ENCODE peak calls at places on chromosomes 11 and 22, in nine cellular contexts. P, S, D, Z, A, J, I, C and N are unnamed samples.

GRCh38 chr11:11909727-11910126 is 68.0 kb downstream of the USP47 start:
- DNase-seq in P (peak; percentile 8), S (peak; percentile 38), D (no peak), Z (peak; percentile 90), A (no peak), J (no peak), I (no peak), C (no peak), N (peak; percentile 70)

GRCh38 chr11:113184498-113184897 is 129.9 kb upstream of the TTC12 start:
- DNase-seq in P (peak; percentile 86), S (peak; percentile 81), D (peak; percentile 92), Z (peak; percentile 97), A (no peak), J (no peak), I (no peak), C (no peak), N (peak; percentile 66)

GRCh38 chr11:57527056-57527631 is 3.4 kb downstream of the TIMM10 start:
- DNase-seq in P (no peak), S (peak; percentile 59), D (no peak), Z (peak; percentile 57), A (peak; percentile 81), J (no peak), I (peak; percentile 80), C (peak; percentile 92), N (peak; percentile 67)

GRCh38 chr11:4610258-4610935 is 2.4 kb upstream of the TRIM68 start:
- DNase-seq in P (no peak), S (peak; percentile 19), D (no peak), Z (peak; percentile 11), A (no peak), J (no peak), I (no peak), C (no peak), N (no peak)

GRCh38 chr11:120801801-120802689 is 221.9 kb upstream of the TBCEL start:
- DNase-seq in P (peak; percentile 13), S (peak; percentile 79), D (no peak), Z (peak; percentile 50), A (peak; percentile 79), J (no peak), I (peak; percentile 58), C (no peak), N (peak; percentile 57)

GRCh38 chr11:131969261-131969660 is 598.8 kb downstream of the NTM start:
- DNase-seq in P (no peak), S (no peak), D (no peak), Z (no peak), A (no peak), J (no peak), I (no peak), C (no peak), N (no peak)

GRCh38 chr22:28909375-28909774 is 26.0 kb downstream of the ZNRF3 start:
- DNase-seq in P (no peak), S (no peak), D (no peak), Z (no peak), A (peak; percentile 28), J (no peak), I (peak; percentile 69), C (peak; percentile 49), N (no peak)

GRCh38 chr11:75286826-75287465 is 46.4 kb downstream of the TPBGL start:
- DNase-seq in P (no peak), S (no peak), D (no peak), Z (no peak), A (no peak), J (peak; percentile 75), I (no peak), C (no peak), N (peak; percentile 27)

GRCh38 chr22:32904044-32904443 is 102.5 kb downstream of the TIMP3 start:
- DNase-seq in P (no peak), S (peak; percentile 49), D (no peak), Z (peak; percentile 24), A (no peak), J (no peak), I (peak; percentile 8), C (no peak), N (peak; percentile 23)

GRCh38 chr11:128620306-128621175 is 33.2 kb upstream of the ETS1 start:
- DNase-seq in P (no peak), S (peak; percentile 29), D (no peak), Z (peak; percentile 55), A (no peak), J (peak; percentile 57), I (no peak), C (no peak), N (peak; percentile 5)

GRCh38 chr11:127350476-127350875 is 349.9 kb upstream of the KIRREL3 start:
- DNase-seq in P (no peak), S (no peak), D (no peak), Z (no peak), A (no peak), J (no peak), I (no peak), C (no peak), N (no peak)

GRCh38 chr11:125245299-125245698 is 80.7 kb downstream of the PKNOX2 start:
- DNase-seq in P (no peak), S (peak; percentile 33), D (no peak), Z (no peak), A (no peak), J (no peak), I (no peak), C (no peak), N (peak; percentile 71)

GRCh38 chr11:24622262-24622661 is 125.4 kb downstream of the LUZP2 start:
- DNase-seq in P (no peak), S (no peak), D (no peak), Z (no peak), A (no peak), J (no peak), I (no peak), C (no peak), N (no peak)

GRCh38 chr11:120603071-120603470 is 91.5 kb downstream of the GRIK4 start:
- DNase-seq in P (no peak), S (no peak), D (no peak), Z (no peak), A (peak; percentile 13), J (peak; percentile 2), I (no peak), C (no peak), N (no peak)

GRCh38 chr11:89437317-89437716 is 53.9 kb downstream of the NOX4 start:
- DNase-seq in P (no peak), S (no peak), D (no peak), Z (no peak), A (no peak), J (no peak), I (no peak), C (no peak), N (no peak)

GRCh38 chr22:40560551-40560950 is 76.0 kb downstream of the MRTFA start:
- DNase-seq in P (no peak), S (peak; percentile 51), D (no peak), Z (peak; percentile 51), A (no peak), J (no peak), I (no peak), C (no peak), N (no peak)

GRCh38 chr11:100637706-100638105 is 49.4 kb upstream of the ARHGAP42 start:
- DNase-seq in P (no peak), S (no peak), D (no peak), Z (no peak), A (no peak), J (no peak), I (no peak), C (no peak), N (no peak)

GRCh38 chr22:40193429-40194421 is 16.0 kb downstream of the TNRC6B start:
- DNase-seq in P (no peak), S (no peak), D (no peak), Z (peak; percentile 49), A (no peak), J (no peak), I (no peak), C (peak; percentile 68), N (no peak)

GRCh38 chr11:116644201-116644947 is 128.4 kb downstream of the BUD13 start:
- DNase-seq in P (no peak), S (peak; percentile 9), D (no peak), Z (no peak), A (no peak), J (no peak), I (no peak), C (peak; percentile 79), N (no peak)

GRCh38 chr11:17585911-17586695 is 39.0 kb downstream of the OTOG start:
- DNase-seq in P (no peak), S (no peak), D (no peak), Z (no peak), A (no peak), J (peak; percentile 30), I (no peak), C (peak; percentile 60), N (no peak)

GRCh38 chr22:20995329-20996030 is 6.4 kb downstream of the THAP7 start:
- DNase-seq in P (no peak), S (no peak), D (no peak), Z (no peak), A (no peak), J (peak; percentile 73), I (no peak), C (no peak), N (no peak)

GRCh38 chr22:36816635-36817428 is at the start of gene PVALB:
- DNase-seq in P (no peak), S (peak; percentile 76), D (no peak), Z (no peak), A (peak; percentile 61), J (no peak), I (no peak), C (no peak), N (peak; percentile 23)

GRCh38 chr22:47388778-47389177 is 626.3 kb downstream of the TBC1D22A start:
- DNase-seq in P (no peak), S (no peak), D (no peak), Z (no peak), A (peak; percentile 13), J (peak; percentile 43), I (no peak), C (no peak), N (no peak)

GRCh38 chr11:111298466-111299110 is at the start of gene POU2AF3:
- DNase-seq in P (no peak), S (peak; percentile 41), D (no peak), Z (no peak), A (no peak), J (peak; percentile 74), I (no peak), C (no peak), N (no peak)

GRCh38 chr11:73866095-73866579 is 10.5 kb downstream of the COA4 start:
- DNase-seq in P (no peak), S (no peak), D (no peak), Z (peak; percentile 52), A (peak; percentile 47), J (no peak), I (no peak), C (no peak), N (no peak)

GRCh38 chr22:39110631-39111561 is 13.9 kb downstream of the APOBEC3H start:
- DNase-seq in P (no peak), S (no peak), D (no peak), Z (no peak), A (no peak), J (no peak), I (no peak), C (no peak), N (no peak)

GRCh38 chr22:40401532-40401931 is 31.1 kb downstream of the SGSM3 start:
- DNase-seq in P (no peak), S (no peak), D (no peak), Z (no peak), A (no peak), J (no peak), I (peak; percentile 64), C (peak; percentile 46), N (no peak)

GRCh38 chr22:32042924-32043323 is at the start of gene SLC5A1:
- DNase-seq in P (no peak), S (no peak), D (no peak), Z (no peak), A (no peak), J (peak; percentile 85), I (no peak), C (peak; percentile 88), N (no peak)

GRCh38 chr22:45757068-45757467 is 85.4 kb downstream of the ATXN10 start:
- DNase-seq in P (no peak), S (peak; percentile 73), D (no peak), Z (peak; percentile 60), A (peak; percentile 71), J (peak; percentile 74), I (no peak), C (no peak), N (no peak)

GRCh38 chr11:70496591-70497535 is 98.5 kb downstream of the CTTN start:
- DNase-seq in P (no peak), S (no peak), D (no peak), Z (no peak), A (peak; percentile 20), J (peak; percentile 35), I (no peak), C (no peak), N (no peak)

GRCh38 chr11:2097356-2097997 is 41.7 kb downstream of the IGF2 start:
- DNase-seq in P (no peak), S (peak; percentile 93), D (peak; percentile 96), Z (peak; percentile 93), A (peak; percentile 94), J (peak; percentile 93), I (no peak), C (no peak), N (peak; percentile 74)